ENCODE peak calls at places on chromosomes 4 and X, in four cellular contexts. B is HCT116, O is SK-N-SH, H is MM.1S. I is an unnamed sample.

GRCh38 chrX:97616883-97617510 is 733.3 kb downstream of the RPA4 start:
- DNase-seq in B (peak), H (peak), O (no peak), I (peak)

GRCh38 chr4:600850-601515 is 24.4 kb upstream of the PDE6B start:
- DNase-seq in O (no peak), B (no peak), H (no peak), I (no peak)

GRCh38 chr4:26377352-26378311 is 56.8 kb downstream of the RBPJ start:
- DNase-seq in O (no peak), B (no peak), H (peak), I (no peak)

GRCh38 chr4:34676390-34676789 is 1567.9 kb downstream of the ARAP2 start:
- DNase-seq in O (no peak), H (no peak), B (peak), I (peak)

GRCh38 chr4:88743696-88744095 is 46.1 kb upstream of the NAP1L5 start:
- DNase-seq in B (no peak), H (no peak), O (no peak), I (no peak)

GRCh38 chr4:15737255-15737654 is 34.4 kb downstream of the BST1 start:
- DNase-seq in B (no peak), H (no peak), O (no peak), I (no peak)

GRCh38 chr4:61442936-61443335 is 242.8 kb downstream of the ADGRL3 start:
- DNase-seq in O (no peak), B (no peak), H (no peak), I (no peak)

GRCh38 chr4:74189331-74190043 is 31.6 kb downstream of the MTHFD2L start:
- DNase-seq in B (peak), O (peak), H (peak), I (peak)

GRCh38 chr4:97317691-97318090 is 825.6 kb downstream of the STPG2 start:
- DNase-seq in H (no peak), B (no peak), O (no peak), I (no peak)

GRCh38 chr4:60605651-60606354 is 594.3 kb upstream of the ADGRL3 start:
- DNase-seq in H (no peak), O (no peak), B (no peak), I (peak)

GRCh38 chrX:13087322-13088154 is 43.1 kb upstream of the FAM9C start:
- DNase-seq in O (no peak), B (no peak), H (peak), I (peak)

GRCh38 chrX:84165716-84166115 is 22.3 kb downstream of the RPS6KA6 start:
- DNase-seq in H (no peak), B (no peak), O (no peak), I (no peak)

GRCh38 chrX:1417921-1418875 is 26.3 kb upstream of the SLC25A6 start:
- DNase-seq in O (no peak), H (no peak), B (no peak), I (peak)
- TF ChIP-seq EZH2phosphoT487 in O (no peak), H (no peak), B (no peak), I (no peak)

GRCh38 chrX:38799995-38800394 is 1.3 kb upstream of the MID1IP1 start:
- DNase-seq in H (no peak), O (no peak), B (no peak), I (no peak)
- H3K4me2 ChIP-seq in H (no peak), O (no peak), B (no peak), I (peak)

GRCh38 chrX:20224814-20225487 is 41.8 kb downstream of the RPS6KA3 start:
- DNase-seq in H (no peak), B (no peak), O (no peak), I (peak)
- TF ChIP-seq EZH2phosphoT487 in H (no peak), B (no peak), O (no peak), I (no peak)

DNA sequence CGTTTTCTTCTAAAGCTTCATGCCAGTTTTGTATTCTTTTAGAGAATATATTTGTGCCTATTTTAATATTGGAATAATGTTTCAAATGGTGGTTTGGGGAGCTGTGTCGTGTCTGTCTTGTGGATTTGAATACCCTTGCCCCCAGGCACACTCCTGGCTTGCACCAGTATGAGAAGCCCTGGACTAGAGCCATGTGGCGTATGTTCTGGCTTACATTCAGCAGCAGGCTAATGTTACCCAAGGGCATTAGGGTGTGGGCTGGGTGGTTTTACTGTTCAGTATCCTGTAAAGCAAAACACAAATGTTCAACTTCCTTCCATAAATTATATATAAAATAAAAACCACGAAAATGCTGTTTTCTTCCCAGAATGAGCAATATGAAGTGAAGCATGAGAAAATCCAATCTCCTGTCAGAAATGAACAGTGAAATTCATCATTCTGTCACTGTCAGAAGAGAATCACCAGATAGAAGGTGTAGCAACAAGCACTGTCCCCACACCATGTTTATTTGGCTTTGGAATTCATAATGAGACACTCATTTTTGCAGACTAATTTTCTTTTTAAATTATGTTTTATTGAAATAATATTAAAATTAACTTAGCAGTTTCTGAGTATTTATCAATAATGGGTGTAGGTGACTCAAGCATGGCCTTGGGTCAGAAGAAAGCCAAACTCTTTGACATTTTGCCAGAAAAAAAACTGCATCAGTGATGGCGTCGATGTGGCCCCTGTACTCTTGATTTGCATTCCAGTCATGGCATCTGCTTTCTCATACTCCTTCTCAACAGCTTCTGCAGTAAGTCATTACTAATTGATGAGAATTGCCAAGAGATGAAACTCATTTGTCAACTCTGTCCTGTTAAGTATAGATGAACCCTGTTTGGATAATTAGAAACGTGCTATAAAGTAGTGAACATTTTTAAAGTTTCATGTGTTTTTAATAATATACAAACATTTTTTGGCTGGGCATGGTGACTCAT is 43.8 kb downstream of the WWC2 start:
- DNase-seq in B (no peak), H (no peak), O (peak), I (peak)
- H3K4me2 ChIP-seq in B (no peak), H (no peak), O (peak), I (peak)